ENCODE peak calls at places on chromosomes 6 and 20, in ten cellular contexts. O is myocyte; Z is mammary epithelial cell; A is HS-5; B is KG1; U is NCI-H524; Q is NCI-H1092; N is naive thymus-derived CD4-positive, alpha-beta T cell; C is AG04450; V is activated T-helper 1 cell treated with Interleukin-2 at 50 U/mL for 16 hours. H is an unnamed sample.

GRCh38 chr6:143964667-143965066 is 43.4 kb downstream of the PLAGL1 start:
- DNase-seq in O (no peak), Z (no peak), A (no peak), B (no peak), U (no peak), Q (no peak), N (no peak), C (no peak), V (no peak), H (no peak)

GRCh38 chr6:9948600-9949138 is 466.2 kb downstream of the TFAP2A start:
- DNase-seq in O (no peak), Z (no peak), A (no peak), B (no peak), U (no peak), Q (no peak), N (no peak), C (no peak), V (no peak), H (no peak)

GRCh38 chr6:3813150-3813780 is 35.9 kb upstream of the FAM50B start:
- DNase-seq in O (peak; percentile 79), Z (peak; percentile 65), A (no peak), B (peak; percentile 18), U (no peak), Q (no peak), N (no peak), C (no peak), V (no peak), H (peak; percentile 81)

GRCh38 chr6:132122176-132122575 is 171.0 kb upstream of the CCN2 start:
- DNase-seq in O (no peak), Z (no peak), A (no peak), B (no peak), U (no peak), Q (no peak), N (no peak), C (no peak), V (no peak), H (no peak)

GRCh38 chr6:161152904-161153662 is 120.8 kb downstream of the AGPAT4 start:
- DNase-seq in O (no peak), Z (no peak), A (no peak), B (no peak), U (no peak), Q (no peak), N (no peak), C (no peak), V (no peak), H (no peak)

GRCh38 chr20:41392871-41393704 is 26.5 kb upstream of the EMILIN3 start:
- DNase-seq in O (no peak), Z (no peak), A (no peak), B (no peak), U (no peak), Q (no peak), N (no peak), C (no peak), V (no peak), H (no peak)

GRCh38 chr6:169253745-169254238 is at the start of gene THBS2:
- DNase-seq in O (peak; percentile 48), Z (no peak), A (no peak), B (no peak), U (no peak), Q (no peak), N (no peak), C (peak; percentile 81), V (no peak), H (no peak)

GRCh38 chr6:34169897-34170296 is 24.0 kb upstream of the GRM4 start:
- DNase-seq in O (no peak), Z (no peak), A (no peak), B (no peak), U (no peak), Q (no peak), N (no peak), C (no peak), V (no peak), H (no peak)

GRCh38 chr20:24762371-24762770 is 186.7 kb upstream of the CST7 start:
- DNase-seq in O (no peak), Z (no peak), A (no peak), B (no peak), U (no peak), Q (no peak), N (no peak), C (no peak), V (no peak), H (no peak)

GRCh38 chr20:38725959-38726848 is 1.9 kb downstream of the SLC32A1 start:
- DNase-seq in O (peak; percentile 47), Z (no peak), A (no peak), B (peak; percentile 11), U (peak; percentile 94), Q (peak; percentile 74), N (peak; percentile 30), C (no peak), V (no peak), H (no peak)

GRCh38 chr6:119713903-119714302 is 364.3 kb upstream of the MAN1A1 start:
- DNase-seq in O (no peak), Z (no peak), A (no peak), B (no peak), U (no peak), Q (no peak), N (no peak), C (no peak), V (no peak), H (no peak)

GRCh38 chr20:12916699-12917098 is 92.1 kb upstream of the SPTLC3 start:
- DNase-seq in O (no peak), Z (peak; percentile 12), A (no peak), B (no peak), U (no peak), Q (no peak), N (no peak), C (no peak), V (no peak), H (no peak)

GRCh38 chr20:58706975-58707681 is 14.5 kb downstream of the NPEPL1 start:
- DNase-seq in O (no peak), Z (no peak), A (no peak), B (no peak), U (no peak), Q (no peak), N (no peak), C (no peak), V (no peak), H (no peak)

GRCh38 chr6:39040080-39040673 is 8.4 kb upstream of the GLP1R start:
- DNase-seq in O (no peak), Z (no peak), A (no peak), B (no peak), U (no peak), Q (no peak), N (no peak), C (no peak), V (no peak), H (no peak)

GRCh38 chr6:117267766-117268534 is 2.6 kb downstream of the VGLL2 start:
- DNase-seq in O (no peak), Z (no peak), A (no peak), B (no peak), U (peak; percentile 16), Q (no peak), N (no peak), C (no peak), V (no peak), H (no peak)

GRCh38 chr6:57262491-57262890 is 40.4 kb upstream of the RAB23 start:
- DNase-seq in O (peak; percentile 76), Z (no peak), A (no peak), B (no peak), U (no peak), Q (no peak), N (no peak), C (no peak), V (no peak), H (no peak)